ENCODE peak calls at places on chromosomes 13 and 19, in nine cellular contexts. U, Y, W, R, L, P, J, X and M are unnamed samples.

GRCh38 chr19:19385900-19386339 is 19.6 kb upstream of the GATAD2A start:
- DNase-seq in X (peak), L (no peak), Y (no peak), P (no peak), J (no peak), W (no peak), R (peak), U (no peak), M (no peak)

GRCh38 chr13:31909889-31910551 is 121.6 kb upstream of the FRY start:
- DNase-seq in P (peak), J (peak), X (no peak), Y (peak), U (no peak), R (peak), L (peak), W (peak), M (peak)

GRCh38 chr13:112601351-112601750 is 13.4 kb upstream of the TUBGCP3 start:
- DNase-seq in R (no peak), L (no peak), P (no peak), U (no peak), J (no peak), X (no peak), W (no peak), Y (no peak), M (no peak)

GRCh38 chr19:55648657-55649578 is 906 bp downstream of the CCDC106 start:
- DNase-seq in Y (no peak), J (no peak), U (no peak), R (no peak), L (no peak), P (no peak), X (no peak), W (no peak), M (no peak)

GRCh38 chr13:29165840-29166239 is 345.7 kb downstream of the MTUS2 start:
- DNase-seq in Y (no peak), W (no peak), X (no peak), R (no peak), L (no peak), J (no peak), U (no peak), P (no peak), M (peak)

GRCh38 chr19:1619094-1619439 is 13.8 kb upstream of the UQCR11 start:
- DNase-seq in P (no peak), Y (no peak), L (no peak), X (no peak), U (no peak), R (no peak), J (no peak), W (no peak), M (no peak)

GRCh38 chr13:42752731-42753130 is 28.7 kb upstream of the FAM216B start:
- DNase-seq in U (no peak), W (no peak), Y (no peak), L (no peak), J (no peak), X (no peak), P (no peak), R (peak), M (no peak)

GRCh38 chr19:737591-738093 is 13.3 kb upstream of the MISP start:
- DNase-seq in U (no peak), R (peak), X (peak), Y (no peak), W (peak), L (no peak), J (peak), P (no peak), M (peak)

GRCh38 chr19:11088508-11089253 is 582 bp upstream of the LDLR start:
- DNase-seq in P (no peak), X (no peak), Y (no peak), L (no peak), J (no peak), R (peak), U (no peak), W (peak), M (peak)

GRCh38 chr19:38263696-38264485 is 482 bp upstream of the SPINT2 start:
- DNase-seq in L (peak), Y (peak), R (peak), J (peak), U (no peak), X (peak), P (peak), W (peak), M (peak)

GRCh38 chr13:111639994-111640393 is 319.6 kb downstream of the TEX29 start:
- DNase-seq in L (no peak), Y (no peak), P (no peak), U (no peak), J (no peak), W (no peak), X (peak), R (no peak), M (no peak)

GRCh38 chr13:45367358-45367757 is 26.4 kb upstream of the TPT1 start:
- DNase-seq in L (peak), W (peak), J (peak), Y (peak), U (no peak), P (peak), X (peak), R (peak), M (peak)

GRCh38 chr19:18580311-18580710 is 8.3 kb upstream of the REX1BD start:
- DNase-seq in W (no peak), X (no peak), J (no peak), U (no peak), P (no peak), Y (no peak), R (no peak), L (no peak), M (no peak)

GRCh38 chr19:10286803-10287737 is at the start of gene ICAM4:
- DNase-seq in Y (no peak), L (no peak), X (peak), J (no peak), R (peak), W (peak), P (peak), U (no peak), M (no peak)

GRCh38 chr19:53503126-53503525 is 34.8 kb upstream of the ZNF331 start:
- DNase-seq in R (no peak), U (no peak), Y (no peak), J (no peak), W (no peak), X (no peak), L (no peak), P (no peak), M (no peak)

GRCh38 chr19:1265611-1266115 is 3.5 kb upstream of the CIRBP start:
- DNase-seq in J (no peak), U (no peak), L (peak), W (peak), X (no peak), P (no peak), Y (no peak), R (peak), M (no peak)

GRCh38 chr13:42329239-42329638 is 57.3 kb downstream of the AKAP11 start:
- DNase-seq in X (no peak), L (no peak), J (no peak), R (no peak), Y (no peak), W (no peak), U (no peak), P (no peak), M (no peak)

GRCh38 chr19:16457195-16457953 is 14.4 kb downstream of the EPS15L1 start:
- DNase-seq in L (peak), Y (no peak), J (no peak), R (peak), X (no peak), P (peak), W (no peak), U (no peak), M (peak)

GRCh38 chr19:56245062-56245740 is 27.3 kb upstream of the EDDM13 start:
- DNase-seq in Y (no peak), U (no peak), P (peak), W (no peak), J (no peak), L (peak), X (no peak), R (peak), M (no peak)

GRCh38 chr19:19068659-19069509 is 5.1 kb downstream of the SLC25A42 start:
- DNase-seq in J (no peak), U (no peak), R (no peak), X (no peak), Y (no peak), W (no peak), L (no peak), P (no peak), M (no peak)

GRCh38 chr19:47371269-47371668 is 22.2 kb downstream of the DHX34 start:
- DNase-seq in L (no peak), W (no peak), P (no peak), X (no peak), U (no peak), R (no peak), J (no peak), Y (no peak), M (no peak)

GRCh38 chr19:47375694-47376588 is 26.8 kb downstream of the DHX34 start:
- DNase-seq in L (no peak), X (no peak), J (no peak), R (no peak), P (no peak), Y (no peak), U (no peak), W (no peak), M (no peak)

GRCh38 chr19:47374876-47375693 is 26.0 kb downstream of the DHX34 start:
- DNase-seq in W (no peak), R (no peak), L (no peak), J (no peak), U (no peak), P (no peak), Y (no peak), X (no peak), M (no peak)

GRCh38 chr19:47372603-47373002 is 23.5 kb downstream of the DHX34 start:
- DNase-seq in R (no peak), W (no peak), X (no peak), L (no peak), U (no peak), Y (no peak), J (no peak), P (no peak), M (no peak)

DNA sequence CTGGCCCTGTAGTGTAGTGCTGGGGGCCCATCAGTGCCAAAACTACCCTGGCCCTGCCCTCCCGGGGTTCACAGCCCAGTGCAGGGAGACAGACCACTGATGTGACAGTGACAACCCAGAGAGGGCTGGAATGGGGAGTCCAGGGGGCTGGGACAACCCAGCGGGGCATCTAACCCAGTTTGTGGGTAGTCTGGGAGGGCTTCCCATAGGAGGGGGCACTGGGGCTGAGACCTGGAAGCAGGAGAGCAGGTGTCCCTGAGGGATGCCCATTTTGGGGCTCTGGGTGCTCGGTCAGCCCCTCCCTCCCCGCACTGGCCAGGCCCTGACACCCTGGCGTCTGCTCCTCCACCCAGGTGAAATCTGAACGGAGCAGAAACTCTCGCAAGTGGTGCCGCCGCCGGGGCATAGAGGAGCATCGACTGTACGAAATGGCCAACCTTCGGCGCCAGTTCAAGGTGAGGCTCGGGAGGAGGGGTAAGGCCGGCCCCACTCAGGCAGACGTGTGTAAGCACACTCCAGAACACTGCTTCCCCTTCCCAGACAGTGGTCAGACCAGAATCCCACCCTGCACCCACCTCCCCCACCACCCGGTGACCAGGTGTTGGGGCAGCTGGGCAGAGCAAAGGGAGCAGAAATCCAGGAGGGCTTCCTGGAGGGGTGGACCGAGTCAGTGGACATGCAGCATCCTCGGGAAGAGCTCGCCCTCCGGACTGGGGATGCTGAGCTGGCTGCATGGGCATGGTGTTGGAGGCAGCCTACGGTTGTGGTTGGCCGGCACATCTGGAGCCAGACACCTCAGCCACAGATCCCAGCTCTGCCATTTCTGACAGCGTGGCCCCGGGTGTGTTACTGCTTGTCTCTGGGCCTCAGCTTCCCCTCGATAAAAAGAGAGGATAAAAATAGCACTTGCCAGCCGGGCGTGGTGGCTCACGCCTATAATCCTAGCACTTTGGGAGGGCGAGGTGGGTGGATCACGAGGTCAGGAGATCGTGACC is 24.4 kb downstream of the DHX34 start:
- DNase-seq in W (no peak), P (no peak), X (no peak), R (no peak), U (no peak), J (no peak), L (no peak), Y (no peak), M (no peak)
- TF ChIP-seq CTCF in W (no peak), P (no peak), X (no peak), R (no peak), U (no peak), J (no peak), L (no peak), Y (no peak), M (no peak)

GRCh38 chr19:3248728-3249315 is 24.4 kb downstream of the CELF5 start:
- DNase-seq in J (no peak), Y (no peak), P (no peak), X (no peak), R (no peak), U (no peak), W (no peak), L (no peak), M (no peak)
- TF ChIP-seq CTCF in J (no peak), Y (no peak), P (no peak), X (no peak), R (no peak), U (no peak), W (no peak), L (no peak), M (no peak)

GRCh38 chr19:13031917-13032623 is 36.8 kb downstream of the NFIX start:
- DNase-seq in R (peak), W (no peak), X (no peak), Y (no peak), J (no peak), L (peak), P (peak), U (no peak), M (no peak)

GRCh38 chr19:13032837-13033236 is 37.6 kb downstream of the NFIX start:
- DNase-seq in W (no peak), Y (no peak), L (no peak), P (no peak), R (no peak), J (no peak), X (no peak), U (no peak), M (no peak)

GRCh38 chr19:13033819-13034611 is 38.7 kb downstream of the NFIX start:
- DNase-seq in U (no peak), W (peak), X (peak), J (peak), P (peak), Y (peak), L (peak), R (peak), M (peak)

GRCh38 chr19:13034636-13035035 is 39.4 kb downstream of the NFIX start:
- DNase-seq in L (no peak), W (no peak), P (peak), J (no peak), R (no peak), Y (no peak), X (no peak), U (no peak), M (no peak)

DNA sequence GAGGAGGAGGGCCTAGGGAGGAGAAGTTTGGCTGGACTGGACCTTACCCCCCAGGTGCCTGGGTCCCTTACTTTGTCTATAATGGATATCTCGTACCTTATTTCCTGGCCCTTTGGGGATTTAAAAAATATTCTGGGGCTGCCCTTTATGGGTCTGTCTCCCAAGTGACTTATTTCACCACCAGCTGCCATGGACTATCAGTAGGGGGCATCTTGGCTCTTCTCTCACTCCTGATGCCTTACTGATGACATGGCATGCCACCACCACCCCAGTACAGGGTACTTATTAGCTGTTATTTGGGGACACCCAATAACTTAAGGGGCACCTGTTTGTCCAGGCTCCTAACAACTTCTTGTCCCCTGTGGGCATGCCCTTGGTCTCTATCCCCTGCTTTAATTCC is 38.0 kb downstream of the NFIX start:
- DNase-seq in X (no peak), W (no peak), R (no peak), J (no peak), P (no peak), Y (no peak), L (no peak), U (no peak), M (no peak)
- TF ChIP-seq CTCF in X (peak), W (no peak), R (no peak), J (no peak), P (peak), Y (peak), L (no peak), U (no peak), M (no peak)

DNA sequence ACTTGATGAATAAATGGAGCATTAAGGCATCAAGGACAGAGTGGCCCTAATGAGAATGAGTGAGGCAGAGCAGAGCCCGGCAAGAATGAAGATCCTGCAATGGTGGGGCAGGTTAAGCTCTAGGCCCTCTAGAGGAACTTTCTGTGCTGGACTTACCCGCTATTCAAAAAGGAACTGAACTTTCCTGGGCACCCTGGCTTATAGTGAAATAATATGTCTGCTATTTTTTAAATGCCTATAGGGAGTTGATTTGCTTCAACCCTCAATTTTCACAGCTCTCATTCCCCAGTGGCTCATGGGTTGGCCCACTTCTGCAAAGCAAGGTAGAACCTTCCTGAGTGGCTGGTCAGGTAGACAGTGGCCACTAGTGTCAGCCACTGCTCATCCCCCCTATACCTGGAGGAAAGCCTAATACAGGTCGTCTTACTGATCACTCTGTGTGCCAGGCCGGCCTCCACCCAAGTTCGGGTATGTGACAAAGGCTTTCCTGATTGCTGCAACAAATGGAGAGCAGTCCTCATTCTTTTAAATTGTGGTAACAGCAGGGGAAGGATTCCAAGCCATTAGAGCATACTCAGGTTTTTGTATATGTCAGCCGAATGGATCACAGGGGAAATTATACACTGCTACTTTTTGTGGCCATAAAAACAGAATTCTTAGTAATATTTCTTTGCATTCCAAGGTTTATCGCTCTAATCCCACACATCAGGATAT is 103.0 kb downstream of the KL start:
- DNase-seq in L (peak), Y (no peak), J (no peak), U (no peak), X (no peak), P (no peak), W (no peak), R (no peak), M (no peak)
- TF ChIP-seq CTCF in L (no peak), Y (no peak), J (no peak), U (no peak), X (no peak), P (no peak), W (no peak), R (no peak), M (no peak)